ENCODE peak calls at places on chromosomes 11 and 22, in six cellular contexts. Q is neural progenitor cell; R is sigmoid colon; S is fibroblast of mammary gland; P is brain microvascular endothelial cell; L is CD8-positive, alpha-beta T cell. N is an unnamed sample.

GRCh38 chr11:16292167-16292859 is 64.0 kb downstream of the SOX6 start:
- DNase-seq in Q (no peak), R (no peak), S (no peak), P (no peak), L (no peak), N (no peak)

GRCh38 chr11:56531856-56532255 is 11.2 kb downstream of the OR5M11 start:
- DNase-seq in Q (no peak), R (no peak), S (no peak), P (no peak), L (no peak), N (no peak)

GRCh38 chr22:21972806-21973205 is 9.8 kb downstream of the TOP3B start:
- DNase-seq in Q (no peak), R (no peak), S (no peak), P (no peak), L (no peak), N (no peak)

GRCh38 chr11:62444835-62445234 is 26.0 kb downstream of the SCGB1A1 start:
- DNase-seq in Q (no peak), R (peak), S (peak), P (no peak), L (no peak), N (no peak)

GRCh38 chr22:35506259-35506570 is 34.4 kb upstream of the RASD2 start:
- DNase-seq in Q (no peak), R (no peak), S (peak), P (no peak), L (no peak), N (peak)

GRCh38 chr11:69267395-69267805 is 26.6 kb upstream of the MYEOV start:
- DNase-seq in Q (peak), R (no peak), S (no peak), P (no peak), L (no peak), N (no peak)

GRCh38 chr11:88979641-88980040 is 86.1 kb downstream of the GRM5 start:
- DNase-seq in Q (no peak), R (no peak), S (peak), P (no peak), L (no peak), N (peak)

GRCh38 chr22:26996156-26996555 is 338.8 kb downstream of the MIAT start:
- DNase-seq in Q (no peak), R (no peak), S (no peak), P (no peak), L (no peak), N (no peak)

GRCh38 chr11:61955031-61955415 is 4.9 kb downstream of the BEST1 start:
- DNase-seq in Q (peak), R (peak), S (peak), P (peak), L (no peak), N (peak)

GRCh38 chr11:17770048-17770652 is 35.6 kb downstream of the KCNC1 start:
- DNase-seq in Q (no peak), R (no peak), S (no peak), P (no peak), L (no peak), N (no peak)

GRCh38 chr11:6755303-6755952 is 16.3 kb downstream of the OR2AG2 start:
- DNase-seq in Q (peak), R (no peak), S (peak), P (peak), L (peak), N (peak)

GRCh38 chr11:70167723-70168404 is 35.2 kb upstream of the FADD start:
- DNase-seq in Q (no peak), R (no peak), S (no peak), P (no peak), L (no peak), N (no peak)

GRCh38 chr11:44823006-44823405 is 96.2 kb downstream of the TSPAN18 start:
- DNase-seq in Q (peak), R (no peak), S (peak), P (no peak), L (no peak), N (no peak)

GRCh38 chr11:62142043-62142375 is 18.2 kb downstream of the INCENP start:
- DNase-seq in Q (no peak), R (no peak), S (no peak), P (no peak), L (no peak), N (no peak)

GRCh38 chr11:103676413-103676812 is 360.0 kb upstream of the DDI1 start:
- DNase-seq in Q (no peak), R (no peak), S (no peak), P (no peak), L (no peak), N (no peak)

GRCh38 chr11:9601041-9601875 is 27.8 kb downstream of the WEE1 start:
- DNase-seq in Q (no peak), R (no peak), S (peak), P (peak), L (peak), N (peak)

GRCh38 chr11:134951305-134951700 is 539.3 kb upstream of the B3GAT1 start:
- DNase-seq in Q (no peak), R (no peak), S (peak), P (peak), L (no peak), N (peak)

GRCh38 chr11:122814401-122814800 is 23.9 kb upstream of the CRTAM start:
- DNase-seq in Q (no peak), R (no peak), S (no peak), P (no peak), L (no peak), N (peak)

GRCh38 chr11:30889116-30889765 is 303.1 kb upstream of the MPPED2 start:
- DNase-seq in Q (no peak), R (no peak), S (no peak), P (peak), L (no peak), N (peak)

GRCh38 chr11:14554959-14555358 is 34.8 kb upstream of the PSMA1 start:
- DNase-seq in Q (no peak), R (no peak), S (peak), P (no peak), L (no peak), N (peak)

GRCh38 chr22:28589102-28589501 is 90.5 kb downstream of the TTC28 start:
- DNase-seq in Q (no peak), R (no peak), S (no peak), P (no peak), L (no peak), N (no peak)

GRCh38 chr11:69831985-69832384 is 12.8 kb upstream of the FGF3 start:
- DNase-seq in Q (no peak), R (peak), S (no peak), P (no peak), L (no peak), N (no peak)

GRCh38 chr22:17566776-17567175 is 3.5 kb downstream of the SLC25A18 start:
- DNase-seq in Q (no peak), R (no peak), S (no peak), P (no peak), L (no peak), N (no peak)

GRCh38 chr11:104968856-104969776 is 742 bp upstream of the CASP4 start:
- DNase-seq in Q (peak), R (no peak), S (peak), P (peak), L (no peak), N (peak)

GRCh38 chr22:17832665-17833064 is 58.4 kb upstream of the BID start:
- DNase-seq in Q (no peak), R (no peak), S (no peak), P (no peak), L (no peak), N (no peak)

GRCh38 chr11:134252539-134253188 is 488 bp downstream of the THYN1 start:
- DNase-seq in Q (peak), R (no peak), S (peak), P (peak), L (peak), N (peak)

GRCh38 chr11:61645179-61645868 is 34.9 kb upstream of the DAGLA start:
- DNase-seq in Q (peak), R (no peak), S (peak), P (no peak), L (no peak), N (no peak)

GRCh38 chr11:43503417-43503816 is 144.7 kb downstream of the TTC17 start:
- DNase-seq in Q (no peak), R (no peak), S (no peak), P (peak), L (no peak), N (peak)

GRCh38 chr11:2933376-2934056 is 4.3 kb upstream of the PHLDA2 start:
- DNase-seq in Q (no peak), R (peak), S (peak), P (no peak), L (peak), N (peak)

GRCh38 chr11:77747381-77747969 is 73.0 kb downstream of the RSF1 start:
- DNase-seq in Q (no peak), R (no peak), S (no peak), P (no peak), L (no peak), N (peak)

DNA sequence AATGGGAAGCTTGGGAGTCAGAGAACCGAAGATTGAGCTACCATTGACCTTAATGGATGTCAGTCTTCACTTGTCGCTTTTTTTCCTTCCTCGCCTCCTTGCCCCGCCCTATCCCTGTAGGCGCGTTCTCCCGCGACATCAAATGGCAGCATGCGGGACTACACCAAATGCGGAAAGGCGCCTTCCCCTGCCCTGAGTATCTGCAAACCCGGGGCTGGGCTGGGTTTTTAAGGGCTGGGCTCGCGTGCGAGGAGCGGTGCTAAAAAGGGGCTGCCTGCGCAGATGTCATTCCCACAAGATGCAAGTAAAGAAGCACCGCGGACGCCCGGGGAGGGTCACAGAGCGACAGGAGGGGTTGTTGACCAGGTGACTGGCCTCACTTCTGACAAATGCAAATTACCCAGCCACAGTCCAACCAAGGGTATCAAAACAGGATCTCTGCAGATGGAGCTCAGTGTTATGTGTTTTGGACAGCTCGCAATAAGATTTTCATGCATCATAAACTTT is 4.7 kb upstream of the FAM111B start:
- DNase-seq in Q (peak), R (peak), S (peak), P (peak), L (peak), N (peak)
- TF ChIP-seq CTCF in Q (peak), R (peak), S (peak), P (peak), L (no peak), N (peak)

DNA sequence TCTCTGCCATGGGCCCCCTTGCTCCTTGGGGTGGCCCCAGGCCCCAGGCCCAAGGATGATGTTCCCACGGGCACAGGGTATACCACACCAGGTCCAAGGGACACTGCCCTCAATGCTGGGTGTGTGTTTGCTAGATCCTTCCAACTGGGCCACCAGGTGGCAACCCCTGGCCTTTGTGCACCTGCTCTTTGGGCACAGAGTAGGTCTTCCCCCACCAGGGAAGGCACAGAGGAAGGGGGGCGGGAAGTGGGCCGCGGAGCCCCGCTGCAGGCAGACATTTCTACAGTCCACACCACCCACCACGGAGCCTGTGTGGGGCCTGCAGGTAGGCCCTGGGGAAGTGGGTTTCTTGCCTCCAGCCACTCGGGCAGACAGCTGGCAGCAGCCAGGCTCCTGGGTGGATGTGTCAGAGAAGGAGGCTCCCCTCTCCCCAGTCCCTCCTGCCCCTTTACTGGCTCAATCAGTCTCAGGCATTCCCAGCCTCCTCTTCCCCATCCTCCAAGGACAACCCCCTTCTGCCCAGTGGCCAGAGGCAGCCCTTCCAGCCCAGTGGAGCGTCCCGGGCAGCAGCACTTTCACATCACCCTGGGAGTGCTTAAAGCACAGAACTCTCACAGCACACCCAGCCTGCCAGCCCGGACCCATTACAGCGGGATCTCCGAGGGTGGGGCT is 21.6 kb downstream of the MAFF start:
- DNase-seq in Q (no peak), R (no peak), S (no peak), P (no peak), L (no peak), N (no peak)
- TF ChIP-seq CTCF in Q (no peak), R (no peak), S (no peak), P (no peak), L (no peak), N (no peak)

DNA sequence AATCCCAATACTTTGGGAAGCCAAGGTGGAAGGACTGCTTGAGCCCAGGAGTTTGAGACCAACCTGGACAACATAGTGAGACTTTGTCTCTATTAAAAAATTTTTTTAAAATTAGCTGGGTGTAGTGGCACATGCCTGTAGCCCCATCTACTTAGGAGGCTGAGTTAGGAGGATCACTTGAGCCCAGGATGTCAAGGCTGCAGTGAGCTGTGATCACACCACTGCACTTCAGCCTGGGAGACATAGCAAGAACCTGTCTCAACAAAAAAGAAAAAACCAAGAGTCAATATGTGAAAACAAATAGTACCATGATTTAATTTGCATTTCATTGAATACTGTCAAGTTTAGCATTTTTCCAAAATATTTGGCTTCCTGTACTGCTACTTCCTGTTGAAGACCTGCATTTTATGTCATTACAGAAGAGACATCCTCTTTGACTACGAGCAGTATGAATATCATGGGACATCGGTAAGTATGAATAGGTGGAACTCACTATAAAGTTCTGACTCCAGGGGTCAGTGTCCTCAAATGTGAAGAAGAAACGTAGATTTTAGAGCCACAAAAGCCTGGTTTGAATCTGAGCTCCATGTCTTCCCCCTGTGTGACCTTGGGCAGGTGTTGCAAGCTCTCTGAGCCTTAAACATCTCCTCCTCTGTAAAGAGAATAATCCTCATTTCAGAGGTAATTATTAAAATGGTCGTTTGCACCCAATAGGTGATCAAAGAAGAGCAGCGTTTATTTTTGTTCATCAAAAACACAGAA is 16.0 kb downstream of the CDC45 start:
- DNase-seq in Q (no peak), R (no peak), S (peak), P (peak), L (no peak), N (peak)
- TF ChIP-seq CTCF in Q (no peak), R (no peak), S (peak), P (peak), L (no peak), N (peak)

GRCh38 chr22:37564111-37564711 is 3.9 kb downstream of the CDC42EP1 start:
- DNase-seq in Q (no peak), R (no peak), S (peak), P (no peak), L (no peak), N (peak)

GRCh38 chr22:37561209-37562048 is 1.1 kb downstream of the CDC42EP1 start:
- DNase-seq in Q (peak), R (peak), S (peak), P (peak), L (peak), N (peak)

GRCh38 chr22:37560682-37561208 is 465 bp downstream of the CDC42EP1 start:
- DNase-seq in Q (peak), R (peak), S (no peak), P (no peak), L (no peak), N (peak)

GRCh38 chr22:37563153-37564081 is 3.1 kb downstream of the CDC42EP1 start:
- DNase-seq in Q (no peak), R (peak), S (peak), P (peak), L (no peak), N (peak)

GRCh38 chr22:37562049-37562784 is 1.9 kb downstream of the CDC42EP1 start:
- DNase-seq in Q (no peak), R (no peak), S (no peak), P (no peak), L (no peak), N (no peak)
- TF ChIP-seq CTCF in Q (no peak), R (no peak), S (no peak), P (no peak), L (peak), N (no peak)

GRCh38 chr22:48782817-48783511 is 1044.7 kb downstream of the BRD1 start:
- DNase-seq in Q (peak), R (peak), S (no peak), P (no peak), L (peak), N (no peak)
- TF ChIP-seq CTCF in Q (peak), R (no peak), S (no peak), P (no peak), L (no peak), N (no peak)

GRCh38 chr11:132205496-132205895 is 835.1 kb downstream of the NTM start:
- DNase-seq in Q (no peak), R (no peak), S (no peak), P (no peak), L (no peak), N (no peak)

GRCh38 chr11:132206993-132207392 is 836.6 kb downstream of the NTM start:
- DNase-seq in Q (no peak), R (no peak), S (no peak), P (no peak), L (no peak), N (no peak)

GRCh38 chr11:132200303-132200936 is 830.0 kb downstream of the NTM start:
- DNase-seq in Q (no peak), R (no peak), S (no peak), P (no peak), L (no peak), N (no peak)

GRCh38 chr11:132205006-132205405 is 834.6 kb downstream of the NTM start:
- DNase-seq in Q (no peak), R (no peak), S (no peak), P (no peak), L (no peak), N (no peak)

GRCh38 chr11:132202621-132203020 is 832.2 kb downstream of the NTM start:
- DNase-seq in Q (no peak), R (no peak), S (no peak), P (no peak), L (no peak), N (peak)
- TF ChIP-seq CTCF in Q (no peak), R (no peak), S (no peak), P (no peak), L (no peak), N (no peak)

DNA sequence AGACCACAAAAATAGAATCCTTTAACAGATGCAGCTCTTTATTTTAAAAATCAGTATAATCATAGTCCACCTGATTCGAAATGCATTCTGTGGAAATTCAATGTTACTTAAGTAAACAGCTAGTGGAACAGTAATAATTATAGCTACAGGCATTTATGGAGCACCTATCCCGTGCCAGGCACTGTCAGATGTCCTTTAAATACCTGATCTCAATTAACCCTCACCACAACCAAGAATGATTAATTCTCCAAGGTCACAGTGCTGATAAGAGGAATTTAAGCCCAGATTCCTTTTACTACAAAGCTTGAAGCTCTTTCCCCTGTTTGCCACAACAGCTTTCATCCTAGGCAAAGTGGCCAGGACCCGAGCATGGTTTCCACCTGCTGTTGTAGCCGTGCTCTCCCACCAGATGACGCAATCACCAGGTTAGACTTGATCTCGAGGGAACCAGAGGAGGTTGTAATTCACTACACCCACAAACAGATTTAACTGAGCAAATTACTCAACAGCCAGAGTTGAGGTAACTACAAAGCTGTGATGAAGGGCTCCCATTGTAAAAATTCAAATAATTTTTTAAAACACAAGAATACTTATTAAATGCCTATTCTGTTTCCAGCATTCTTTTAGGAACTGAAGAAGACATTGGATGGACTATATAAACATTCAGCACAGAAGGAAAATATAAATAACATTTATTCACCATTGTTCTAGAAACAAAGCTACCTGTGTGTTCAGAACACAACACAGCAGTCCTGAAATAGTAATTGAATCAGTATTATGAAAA is 10.3 kb downstream of the PRDM10 start:
- DNase-seq in Q (peak), R (no peak), S (peak), P (no peak), L (peak), N (peak)
- TF ChIP-seq CTCF in Q (peak), R (no peak), S (no peak), P (peak), L (peak), N (peak)

GRCh38 chr11:94104734-94105133 is 23.9 kb upstream of the PANX1 start:
- DNase-seq in Q (no peak), R (no peak), S (no peak), P (no peak), L (no peak), N (no peak)

GRCh38 chr11:94106699-94107098 is 21.9 kb upstream of the PANX1 start:
- DNase-seq in Q (no peak), R (no peak), S (no peak), P (no peak), L (no peak), N (no peak)

GRCh38 chr11:94103476-94103875 is 25.2 kb upstream of the PANX1 start:
- DNase-seq in Q (no peak), R (no peak), S (no peak), P (no peak), L (no peak), N (no peak)

GRCh38 chr11:94111241-94111640 is 17.4 kb upstream of the PANX1 start:
- DNase-seq in Q (no peak), R (no peak), S (no peak), P (no peak), L (no peak), N (no peak)

DNA sequence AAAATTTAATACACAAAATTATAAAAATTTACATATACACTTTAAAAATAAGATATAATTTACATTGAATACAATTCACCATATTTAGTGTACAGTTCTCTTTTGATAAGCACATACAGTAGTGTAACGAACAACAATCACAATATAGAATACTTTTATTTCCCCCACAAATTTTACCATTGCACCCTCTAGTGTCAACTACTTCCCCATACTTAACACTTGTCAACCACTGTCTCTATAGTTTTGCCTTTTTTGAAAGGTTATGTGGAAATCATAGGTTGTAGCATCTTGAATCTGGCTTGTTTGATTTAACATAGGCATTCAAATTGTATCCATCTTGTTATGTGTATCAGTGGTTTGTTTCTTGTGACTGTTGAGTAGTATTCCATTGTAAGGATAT is 21.3 kb upstream of the PANX1 start:
- DNase-seq in Q (no peak), R (no peak), S (no peak), P (no peak), L (no peak), N (peak)
- TF ChIP-seq CTCF in Q (peak), R (no peak), S (no peak), P (peak), L (no peak), N (peak)

N was measured in choroid plexus epithelial cell.